ENCODE peak calls at places on chromosomes 6 and 20, in nine cellular contexts. I, T, K, H, L, U, Q, G and S are unnamed samples.

GRCh38 chr20:2693286-2693995 is 861 bp downstream of the EBF4 start:
- DNase-seq in I (no peak), T (no peak), K (no peak), H (peak; percentile 56), L (peak; percentile 19), U (peak; percentile 35), Q (peak; percentile 36), G (peak; percentile 38), S (no peak)

GRCh38 chr6:87941556-87942358 is 105.9 kb upstream of the SPACA1 start:
- DNase-seq in I (no peak), T (no peak), K (no peak), H (no peak), L (no peak), U (no peak), Q (no peak), G (no peak), S (no peak)

GRCh38 chr20:32909896-32910571 is 51.3 kb downstream of the EFCAB8 start:
- DNase-seq in I (no peak), T (no peak), K (no peak), H (no peak), L (no peak), U (no peak), Q (no peak), G (no peak), S (peak; percentile 61)

GRCh38 chr20:57012691-57013090 is 253.8 kb downstream of the BMP7 start:
- DNase-seq in I (no peak), T (no peak), K (no peak), H (no peak), L (no peak), U (no peak), Q (no peak), G (no peak), S (no peak)

GRCh38 chr20:63233061-63233344 is 2.7 kb upstream of the BIRC7 start:
- DNase-seq in I (no peak), T (no peak), K (no peak), H (no peak), L (no peak), U (peak; percentile 69), Q (no peak), G (no peak), S (no peak)

GRCh38 chr6:168118935-168119334 is 39.9 kb upstream of the FRMD1 start:
- DNase-seq in I (no peak), T (no peak), K (no peak), H (no peak), L (no peak), U (no peak), Q (no peak), G (no peak), S (peak; percentile 32)

GRCh38 chr6:100462990-100463684 is 1.6 kb downstream of the SIM1 start:
- DNase-seq in I (no peak), T (no peak), K (no peak), H (no peak), L (no peak), U (no peak), Q (no peak), G (no peak), S (no peak)

GRCh38 chr6:97440590-97441176 is 157.7 kb upstream of the MMS22L start:
- DNase-seq in I (peak; percentile 54), T (peak; percentile 12), K (no peak), H (no peak), L (peak; percentile 14), U (peak; percentile 34), Q (no peak), G (no peak), S (no peak)

GRCh38 chr6:159510141-159510540 is 182.9 kb downstream of the SOD2 start:
- DNase-seq in I (no peak), T (no peak), K (no peak), H (no peak), L (no peak), U (no peak), Q (no peak), G (no peak), S (no peak)

GRCh38 chr6:3697609-3698008 is 53.9 kb downstream of the PXDC1 start:
- DNase-seq in I (no peak), T (peak; percentile 92), K (no peak), H (no peak), L (no peak), U (no peak), Q (no peak), G (no peak), S (no peak)

DNA sequence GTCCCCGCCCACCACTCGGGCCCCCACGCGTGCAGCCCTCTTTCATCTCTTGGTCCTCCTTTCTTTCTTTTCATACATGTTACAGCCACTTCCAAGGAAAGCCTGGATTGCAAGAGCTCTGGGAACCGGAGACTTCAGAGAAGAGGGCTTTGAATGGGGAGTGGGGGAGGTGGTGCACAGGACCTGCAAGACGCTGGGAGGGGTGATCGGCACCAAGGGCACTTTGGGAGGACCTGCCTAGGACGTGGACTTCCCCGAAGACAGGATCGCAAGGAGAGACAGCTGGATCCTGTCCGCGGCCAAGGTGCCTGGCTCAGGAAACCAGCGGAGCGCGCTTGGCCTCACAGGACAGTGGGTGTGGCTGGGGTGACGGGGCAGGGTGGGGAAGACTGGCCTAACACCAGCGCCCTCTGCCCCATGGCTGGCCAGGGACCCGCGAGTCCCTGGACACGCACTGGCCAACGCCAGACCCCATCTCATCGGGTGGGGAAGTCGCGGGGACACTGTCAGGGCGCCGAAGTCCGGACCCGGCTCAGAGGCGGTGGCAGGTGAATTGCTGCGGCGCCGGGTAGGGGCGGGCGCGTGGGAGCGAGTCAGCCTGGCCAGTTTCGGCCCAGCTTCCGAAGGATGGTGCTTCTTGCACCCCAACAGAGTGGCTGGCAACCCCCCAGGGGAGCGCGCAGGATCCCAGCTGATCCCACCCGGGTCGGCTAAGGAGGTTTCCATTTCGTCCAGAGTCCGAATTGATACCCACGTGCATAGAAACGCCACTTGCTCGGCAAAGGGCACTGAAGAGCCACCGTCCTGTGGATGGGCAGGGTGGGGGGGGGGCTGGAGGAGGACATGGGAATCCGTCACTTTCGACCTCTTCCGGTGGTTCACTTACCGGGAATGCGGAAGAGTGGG is 714 bp upstream of the THBD start:
- DNase-seq in I (no peak), T (no peak), K (peak; percentile 21), H (no peak), L (peak; percentile 51), U (peak; percentile 81), Q (no peak), G (peak; percentile 71), S (peak; percentile 92)
- TF ChIP-seq POLR2A in I (no peak), T (no peak), K (no peak), H (no peak), L (no peak), U (peak; percentile 52), Q (no peak), G (no peak), S (no peak)

DNA sequence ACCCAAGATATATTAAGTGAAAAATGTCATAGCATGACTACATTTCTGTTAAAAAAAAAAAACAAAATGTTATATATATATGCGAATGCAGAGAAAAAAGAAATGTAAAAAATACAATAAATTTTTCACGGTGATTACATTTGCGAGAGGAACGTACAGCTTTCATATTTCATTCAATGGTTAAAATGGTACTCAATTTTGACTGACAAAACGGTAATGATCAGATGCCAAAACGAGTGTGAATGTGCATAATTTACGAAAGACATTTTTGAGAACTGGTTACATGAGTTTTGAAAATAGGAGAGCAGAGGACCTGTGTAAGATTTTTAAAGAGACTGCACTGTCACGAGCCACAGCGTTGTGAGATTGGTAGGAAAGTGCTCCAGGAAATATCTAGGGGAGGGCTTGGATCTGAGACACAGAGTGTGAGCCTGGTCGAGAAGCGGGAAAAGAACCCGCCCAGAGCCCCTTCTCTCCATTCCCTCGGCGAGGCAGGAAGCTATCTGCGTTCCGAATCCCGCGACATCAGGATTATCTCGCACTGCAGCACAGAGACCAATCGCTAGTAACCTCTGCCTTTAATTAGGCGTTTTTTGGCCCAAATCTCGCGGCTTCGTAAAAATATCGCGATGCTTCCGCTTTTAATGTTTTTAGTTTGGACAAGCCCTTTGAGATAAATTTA is 28.5 kb downstream of the TRIM27 start:
- DNase-seq in I (peak; percentile 98), T (peak; percentile 95), K (peak; percentile 92), H (peak; percentile 67), L (peak; percentile 94), U (peak; percentile 94), Q (peak; percentile 95), G (peak; percentile 93), S (peak; percentile 94)
- TF ChIP-seq POLR2A in I (peak; percentile 95), T (peak; percentile 69), K (peak; percentile 80), H (peak; percentile 96), L (peak; percentile 80), U (peak; percentile 59), Q (peak; percentile 65), G (no peak), S (no peak)

DNA sequence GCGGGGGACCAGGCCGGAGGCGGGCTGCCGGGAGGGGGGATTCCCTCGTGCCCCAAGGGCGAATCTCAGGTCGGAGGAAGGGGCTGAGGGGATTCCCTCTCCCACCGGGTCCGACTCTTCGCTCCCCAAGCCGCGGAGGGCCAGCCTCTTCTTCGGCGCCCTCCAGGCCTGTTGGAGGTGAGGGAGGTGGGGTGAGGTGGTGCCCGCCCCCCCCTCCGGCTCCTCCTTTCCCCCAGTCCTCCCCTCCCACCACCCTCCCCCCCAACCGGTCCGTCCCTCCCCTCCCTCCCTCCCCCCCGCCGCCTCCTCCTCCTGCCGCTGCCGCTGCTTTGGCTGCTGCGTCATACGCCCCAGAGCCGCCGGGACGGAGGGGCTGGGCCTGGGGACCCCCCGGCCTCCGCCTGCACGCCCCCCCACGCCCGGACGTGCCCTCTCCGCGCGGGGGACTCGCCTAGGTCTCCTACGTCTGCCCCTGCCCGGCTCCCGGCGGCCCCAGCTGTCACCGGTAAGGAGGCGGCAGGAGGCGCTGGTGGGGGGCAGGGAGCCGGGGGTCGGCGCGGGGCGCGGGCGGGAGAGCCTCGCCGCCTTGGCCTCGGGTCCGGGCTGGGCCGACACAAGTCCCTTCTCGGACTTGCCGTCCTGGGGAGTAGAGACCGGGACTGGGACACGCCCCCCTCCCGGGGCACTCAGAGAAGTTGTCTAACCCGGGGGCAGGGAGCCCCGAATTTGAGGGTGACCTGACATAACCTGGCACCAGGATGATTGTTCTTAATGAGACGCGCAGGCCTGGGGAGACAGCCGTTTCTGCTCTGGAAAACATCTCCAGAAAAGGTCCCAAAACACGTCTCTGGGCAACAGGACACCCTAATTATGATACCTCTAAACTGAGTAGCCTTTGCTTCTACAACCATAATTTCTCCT is at the start of gene PHF1:
- DNase-seq in I (no peak), T (peak; percentile 80), K (peak; percentile 31), H (peak; percentile 75), L (peak; percentile 85), U (no peak), Q (peak; percentile 84), G (peak; percentile 77), S (peak; percentile 95)
- TF ChIP-seq POLR2A in I (peak; percentile 65), T (peak; percentile 65), K (peak; percentile 76), H (no peak), L (peak; percentile 64), U (no peak), Q (peak; percentile 60), G (no peak), S (no peak)

DNA sequence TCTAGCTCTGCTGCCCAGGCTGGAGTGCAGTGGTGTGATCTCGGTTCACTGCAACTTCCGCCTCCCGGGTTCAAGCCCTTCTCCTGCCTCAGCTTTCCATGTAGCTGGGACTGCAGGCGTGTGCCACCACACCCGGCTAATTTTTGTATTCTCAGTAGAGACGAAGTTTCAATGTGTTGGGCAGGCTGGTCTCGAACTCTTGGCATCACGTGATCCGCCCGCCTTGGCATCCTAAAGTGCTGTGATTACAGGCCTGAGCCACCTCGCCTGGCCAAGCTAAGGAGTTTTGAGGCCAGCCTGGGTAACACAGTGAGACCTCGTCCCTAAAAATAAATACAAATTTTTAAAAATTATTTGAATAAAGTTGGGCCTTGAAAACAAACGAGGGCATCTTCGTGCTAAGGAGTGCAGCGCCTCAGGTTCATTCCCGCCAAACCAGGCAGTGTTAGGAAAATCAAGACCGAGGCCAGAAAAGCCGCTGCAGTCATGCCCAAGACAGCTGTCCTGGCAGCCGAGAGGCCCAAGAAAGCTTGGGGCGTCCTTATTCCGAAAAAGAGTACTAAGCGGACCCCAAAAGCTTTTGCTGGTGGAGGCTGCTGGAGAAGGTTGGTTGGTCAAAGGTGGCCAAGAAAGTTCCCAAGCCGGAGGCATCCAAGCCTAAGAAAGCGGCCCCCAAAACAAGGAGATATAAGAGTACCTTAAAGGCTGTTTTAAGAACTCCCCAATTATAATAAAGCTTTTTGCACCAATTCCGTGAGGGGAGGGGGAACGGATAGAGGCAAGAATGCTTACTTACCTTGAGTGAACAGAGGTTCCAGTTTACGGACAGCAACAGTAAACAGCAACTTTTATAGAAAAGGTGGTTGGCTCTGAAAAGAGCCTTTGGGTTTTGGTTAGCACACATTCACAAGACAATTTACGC is 109.0 kb downstream of the HFE start:
- DNase-seq in I (peak; percentile 39), T (peak; percentile 23), K (no peak), H (no peak), L (no peak), U (no peak), Q (peak; percentile 33), G (no peak), S (peak; percentile 85)
- TF ChIP-seq POLR2A in I (no peak), T (no peak), K (no peak), H (no peak), L (no peak), U (no peak), Q (no peak), G (no peak), S (no peak)